ENCODE peak calls at places on chromosomes 4 and X, in eight cellular contexts. I is suprapubic skin, M is GM23338, S is spleen, Q is HCT116, Z is SK-N-SH, B is prostate gland, V is endothelial cell of umbilical vein. N is an unnamed sample.
A peak's percentile ranks its signal among the peaks of the same experiment; 100 is the strongest.

GRCh38 chr4:148444296-148445070 is 2.3 kb upstream of the NR3C2 start:
- DNase-seq in I (peak; percentile 69), M (peak; percentile 71), S (peak; percentile 91), Q (no peak), Z (peak; percentile 74), B (peak; percentile 6), V (peak; percentile 51), N (peak; percentile 40)

GRCh38 chrX:39214380-39215126 is 413.3 kb downstream of the MID1IP1 start:
- DNase-seq in I (no peak), M (no peak), S (no peak), Q (no peak), Z (no peak), B (no peak), V (no peak), N (no peak)

GRCh38 chr4:159366966-159367365 is 264.1 kb downstream of the RAPGEF2 start:
- DNase-seq in I (no peak), M (no peak), S (no peak), Q (no peak), Z (no peak), B (no peak), V (peak; percentile 23), N (no peak)

GRCh38 chr4:2741626-2742025 is 14.5 kb downstream of the TNIP2 start:
- DNase-seq in I (no peak), M (no peak), S (peak; percentile 49), Q (no peak), Z (no peak), B (no peak), V (no peak), N (no peak)

GRCh38 chr4:2941138-2942036 is 21.8 kb downstream of the NOP14 start:
- DNase-seq in I (no peak), M (no peak), S (peak; percentile 73), Q (no peak), Z (no peak), B (no peak), V (no peak), N (peak; percentile 7)

GRCh38 chr4:41196633-41197332 is 17.6 kb downstream of the APBB2 start:
- DNase-seq in I (no peak), M (no peak), S (no peak), Q (no peak), Z (no peak), B (no peak), V (no peak), N (no peak)

GRCh38 chr4:41098649-41099048 is 115.7 kb downstream of the APBB2 start:
- DNase-seq in I (no peak), M (no peak), S (no peak), Q (no peak), Z (no peak), B (no peak), V (no peak), N (no peak)

GRCh38 chr4:72846280-72847111 is 223.0 kb downstream of the COX18 start:
- DNase-seq in I (no peak), M (peak; percentile 84), S (peak; percentile 37), Q (no peak), Z (no peak), B (no peak), V (no peak), N (no peak)

GRCh38 chr4:114132830-114133229 is 153.4 kb upstream of the ARSJ start:
- DNase-seq in I (no peak), M (peak; percentile 62), S (no peak), Q (no peak), Z (no peak), B (no peak), V (no peak), N (no peak)

GRCh38 chr4:102809190-102809589 is 18.2 kb downstream of the UBE2D3 start:
- DNase-seq in I (no peak), M (no peak), S (no peak), Q (no peak), Z (no peak), B (no peak), V (peak; percentile 66), N (no peak)

GRCh38 chrX:10110984-10111363 is 45.8 kb upstream of the CLCN4 start:
- DNase-seq in I (no peak), M (no peak), S (no peak), Q (no peak), Z (no peak), B (no peak), V (peak; percentile 1), N (no peak)

GRCh38 chr4:185165605-185166063 is 22.6 kb downstream of the SLC25A4 start:
- DNase-seq in I (no peak), M (no peak), S (no peak), Q (no peak), Z (no peak), B (no peak), V (peak; percentile 38), N (no peak)

GRCh38 chrX:22629105-22629725 is 356.5 kb downstream of the CBLL2 start:
- DNase-seq in I (no peak), M (no peak), S (no peak), Q (no peak), Z (no peak), B (no peak), V (peak; percentile 20), N (no peak)

GRCh38 chr4:103892616-103893015 is 172.8 kb upstream of the TACR3 start:
- DNase-seq in I (no peak), M (no peak), S (no peak), Q (no peak), Z (no peak), B (no peak), V (no peak), N (no peak)

GRCh38 chr4:132001542-132001941 is 1147.6 kb upstream of the PCDH10 start:
- DNase-seq in I (no peak), M (no peak), S (no peak), Q (no peak), Z (no peak), B (no peak), V (no peak), N (no peak)

GRCh38 chrX:38236901-38237615 is 16.4 kb upstream of the SRPX start:
- DNase-seq in I (no peak), M (no peak), S (no peak), Q (no peak), Z (no peak), B (no peak), V (no peak), N (no peak)

GRCh38 chr4:110636677-110637407 is 14.0 kb upstream of the PITX2 start:
- DNase-seq in I (no peak), M (peak; percentile 83), S (no peak), Q (peak; percentile 57), Z (no peak), B (no peak), V (no peak), N (peak; percentile 73)

GRCh38 chr4:24067781-24068193 is 177.9 kb upstream of the PPARGC1A start:
- DNase-seq in I (no peak), M (no peak), S (no peak), Q (no peak), Z (no peak), B (no peak), V (no peak), N (no peak)

GRCh38 chr4:89518259-89518658 is 210.7 kb upstream of the GPRIN3 start:
- DNase-seq in I (no peak), M (no peak), S (no peak), Q (no peak), Z (no peak), B (no peak), V (no peak), N (no peak)
- H3K4me1 ChIP-seq in I (no peaks in the 10 kb centered on the region), M (no peaks in the 10 kb centered on the region), S (no peaks in the 10 kb centered on the region), Q (no peaks in the 10 kb centered on the region), Z (no peaks in the 10 kb centered on the region), B (no peaks in the 10 kb centered on the region), V (no peaks in the 10 kb centered on the region), N (no peaks in the 10 kb centered on the region)

GRCh38 chr4:88378691-88379559 is at the start of gene HERC6:
- DNase-seq in I (peak; percentile 77), M (peak; percentile 93), S (peak; percentile 94), Q (peak; percentile 70), Z (peak; percentile 90), B (peak; percentile 79), V (peak; percentile 81), N (peak; percentile 83)

DNA sequence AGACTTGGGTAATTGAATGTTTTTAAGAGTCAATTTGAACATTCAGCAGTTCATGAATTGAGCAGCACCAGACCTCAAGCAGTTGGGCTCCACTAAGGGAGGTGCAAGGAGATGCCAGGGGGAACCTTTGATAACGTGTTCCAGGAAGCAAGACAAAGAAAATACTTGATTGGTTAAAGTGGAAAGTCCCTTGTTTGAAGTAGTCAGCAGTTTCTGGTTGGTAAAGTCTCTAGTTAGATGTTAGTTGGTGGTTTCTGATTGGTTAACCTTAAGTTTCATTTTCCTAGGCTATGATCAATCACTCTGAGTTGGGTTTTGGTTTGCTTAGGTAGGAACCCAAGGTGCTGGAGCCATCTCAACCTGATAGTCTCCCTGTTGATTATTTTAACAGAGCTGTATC is 4.0 kb downstream of the HERC6 start:
- DNase-seq in I (no peak), M (no peak), S (no peak), Q (no peak), Z (no peak), B (no peak), V (no peak), N (no peak)
- TF ChIP-seq POLR2AphosphoS5 in I (no peak), M (no peak), S (no peak), Q (no peak), Z (no peak), B (no peak), V (no peak), N (no peak)

GRCh38 chr4:6941796-6942195 is 32.2 kb downstream of the TBC1D14 start:
- DNase-seq in I (no peak), M (no peak), S (peak; percentile 63), Q (no peak), Z (no peak), B (no peak), V (no peak), N (no peak)

GRCh38 chr4:6938758-6939201 is 29.2 kb downstream of the TBC1D14 start:
- DNase-seq in I (no peak), M (no peak), S (no peak), Q (no peak), Z (no peak), B (no peak), V (no peak), N (no peak)

GRCh38 chr4:6939761-6940743 is 30.4 kb downstream of the TBC1D14 start:
- DNase-seq in I (no peak), M (no peak), S (no peak), Q (no peak), Z (no peak), B (no peak), V (no peak), N (no peak)

GRCh38 chr4:6942238-6942800 is 32.7 kb downstream of the TBC1D14 start:
- DNase-seq in I (no peak), M (no peak), S (peak; percentile 78), Q (peak; percentile 32), Z (no peak), B (no peak), V (peak; percentile 79), N (no peak)

GRCh38 chr4:6940744-6941137 is 31.1 kb downstream of the TBC1D14 start:
- DNase-seq in I (no peak), M (no peak), S (peak; percentile 1), Q (no peak), Z (no peak), B (no peak), V (no peak), N (no peak)
- H3K4me1 ChIP-seq in I (peaks cover 35% of the 10 kb centered on the region), M (peaks cover 40% of the 10 kb centered on the region), S (peaks cover 84% of the 10 kb centered on the region), Q (peaks cover 38% of the 10 kb centered on the region), Z (peaks cover 17% of the 10 kb centered on the region), B (peaks cover 7% of the 10 kb centered on the region), V (peaks cover 21% of the 10 kb centered on the region), N (peaks cover 40% of the 10 kb centered on the region)

DNA sequence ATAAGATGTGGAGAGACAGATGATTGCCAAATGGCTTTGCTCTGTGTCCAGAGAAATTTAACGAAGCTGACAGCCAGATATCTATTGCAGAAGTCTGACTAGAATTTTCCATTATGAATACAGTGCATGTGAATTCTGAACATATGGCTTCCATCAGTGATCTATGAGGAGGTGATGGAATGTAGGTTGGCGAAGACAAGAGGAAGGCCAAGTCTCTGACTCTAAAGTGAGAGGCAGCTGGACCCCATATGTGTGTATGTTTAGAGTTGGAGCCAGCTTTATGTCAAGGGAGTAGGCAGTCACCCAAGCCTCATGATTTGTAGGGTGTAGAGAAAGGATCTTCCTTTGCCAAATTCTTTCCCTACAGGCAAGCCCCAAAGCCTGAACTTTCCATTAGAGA is 76.3 kb upstream of the TEX13D start:
- DNase-seq in I (no peak), M (no peak), S (no peak), Q (no peak), Z (no peak), B (no peak), V (no peak), N (no peak)
- TF ChIP-seq POLR2AphosphoS5 in I (no peak), M (no peak), S (no peak), Q (no peak), Z (peak; percentile 89), B (no peak), V (no peak), N (peak; percentile 33)